ENCODE peak calls at places on chromosomes 6 and 20, in seven cellular contexts. C is WTC11, J is GM12878, M is HepG2, O is IMR-90, S is A549, V is K562. Z is an unnamed sample.

GRCh38 chr6:37622639-37623038 is 75.0 kb downstream of the MDGA1 start:
- DNase-seq in C (no peak), J (no peak), M (no peak), O (no peak), S (no peak), V (peak), Z (no peak)

GRCh38 chr6:62150048-62150663 is 135.9 kb downstream of the KHDRBS2 start:
- DNase-seq in C (no peak), J (no peak), M (peak), O (peak), S (peak), V (peak), Z (no peak)

GRCh38 chr20:63086421-63087235 is 79.9 kb upstream of the BHLHE23 start:
- DNase-seq in C (peak), J (no peak), M (no peak), O (no peak), S (no peak), V (no peak), Z (peak)

GRCh38 chr6:166419268-166419667 is 36.5 kb upstream of the MPC1 start:
- DNase-seq in C (no peak), J (peak), M (no peak), O (peak), S (no peak), V (no peak), Z (no peak)

GRCh38 chr6:31834704-31835375 is 7.3 kb downstream of the HSPA1B start:
- DNase-seq in C (peak), J (no peak), M (peak), O (no peak), S (peak), V (peak), Z (no peak)

GRCh38 chr20:62723768-62724420 is 15.3 kb downstream of the NTSR1 start:
- DNase-seq in C (no peak), J (no peak), M (no peak), O (no peak), S (no peak), V (no peak), Z (no peak)

GRCh38 chr6:142187209-142187608 is 40.1 kb downstream of the VTA1 start:
- DNase-seq in C (no peak), J (no peak), M (no peak), O (peak), S (peak), V (no peak), Z (no peak)

GRCh38 chr20:33372993-33373441 is 28.3 kb downstream of the CDK5RAP1 start:
- DNase-seq in C (no peak), J (no peak), M (peak), O (peak), S (no peak), V (no peak), Z (no peak)

GRCh38 chr6:52612336-52613096 is 35.7 kb upstream of the TRAM2 start:
- DNase-seq in C (no peak), J (no peak), M (no peak), O (peak), S (peak), V (no peak), Z (no peak)

GRCh38 chr20:59074456-59074855 is 31.9 kb upstream of the PRELID3B start:
- DNase-seq in C (no peak), J (no peak), M (no peak), O (peak), S (no peak), V (no peak), Z (no peak)

GRCh38 chr6:150652848-150653613 is 53.3 kb downstream of the PLEKHG1 start:
- DNase-seq in C (no peak), J (no peak), M (no peak), O (no peak), S (no peak), V (no peak), Z (no peak)

GRCh38 chr6:111105578-111105977 is 18.3 kb downstream of the SLC16A10 start:
- DNase-seq in C (no peak), J (no peak), M (peak), O (peak), S (peak), V (no peak), Z (no peak)

GRCh38 chr6:109393882-109394281 is 11.6 kb upstream of the CD164 start:
- DNase-seq in C (no peak), J (no peak), M (no peak), O (peak), S (no peak), V (no peak), Z (no peak)

GRCh38 chr20:22581437-22582385 is 2.7 kb downstream of the FOXA2 start:
- DNase-seq in C (peak), J (no peak), M (no peak), O (no peak), S (no peak), V (no peak), Z (peak)

GRCh38 chr6:37554480-37554819 is 54.8 kb upstream of the CCDC167 start:
- DNase-seq in C (no peak), J (no peak), M (no peak), O (peak), S (no peak), V (no peak), Z (no peak)

GRCh38 chr6:8215631-8216030 is 113.3 kb upstream of the EEF1E1 start:
- DNase-seq in C (no peak), J (no peak), M (no peak), O (peak), S (no peak), V (no peak), Z (no peak)

GRCh38 chr6:163427498-163428254 is 13.2 kb downstream of the QKI start:
- DNase-seq in C (no peak), J (no peak), M (peak), O (peak), S (peak), V (no peak), Z (no peak)

GRCh38 chr20:34771680-34772081 is 53.8 kb downstream of the NCOA6 start:
- DNase-seq in C (no peak), J (no peak), M (no peak), O (no peak), S (no peak), V (no peak), Z (no peak)

GRCh38 chr20:20064303-20064702 is 12.0 kb downstream of the CFAP61 start:
- DNase-seq in C (no peak), J (no peak), M (peak), O (no peak), S (no peak), V (no peak), Z (no peak)

GRCh38 chr6:163128324-163128723 is 286.2 kb upstream of the QKI start:
- DNase-seq in C (no peak), J (no peak), M (no peak), O (no peak), S (no peak), V (no peak), Z (no peak)

GRCh38 chr6:34084591-34085280 is 61.2 kb downstream of the GRM4 start:
- DNase-seq in C (no peak), J (no peak), M (no peak), O (no peak), S (no peak), V (no peak), Z (no peak)

GRCh38 chr20:3080939-3081388 is 3.6 kb downstream of the AVP start:
- DNase-seq in C (no peak), J (no peak), M (no peak), O (peak), S (peak), V (no peak), Z (no peak)
- TF ChIP-seq USF2 in C (no peak), J (no peak), M (no peak), O (no peak), S (no peak), V (no peak), Z (no peak)

GRCh38 chr6:44049163-44049988 is 77.9 kb downstream of the MRPL14 start:
- DNase-seq in C (no peak), J (no peak), M (no peak), O (peak), S (no peak), V (no peak), Z (no peak)
- TF ChIP-seq USF2 in C (no peak), J (no peak), M (no peak), O (no peak), S (no peak), V (no peak), Z (no peak)

DNA sequence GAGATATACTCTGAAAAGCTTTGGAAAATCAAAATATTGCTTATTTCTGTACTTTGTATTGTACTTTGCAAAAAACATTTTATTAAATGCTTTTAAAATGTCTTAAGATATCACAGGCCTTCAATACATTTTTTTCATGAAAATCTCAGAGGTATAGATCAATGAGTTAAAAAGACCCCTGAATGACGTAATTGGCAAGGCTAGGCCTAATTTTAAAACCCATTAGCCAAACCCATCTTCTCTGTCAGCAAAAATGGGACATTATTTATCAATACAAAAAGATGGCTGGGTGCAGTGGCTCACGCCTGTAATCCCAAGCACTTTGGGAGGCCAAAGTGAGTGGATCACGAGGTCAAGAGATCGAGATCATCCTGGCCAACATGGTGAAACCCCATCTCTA is 84.8 kb upstream of the PAK5 start:
- DNase-seq in C (no peak), J (no peak), M (no peak), O (no peak), S (no peak), V (no peak), Z (no peak)
- TF ChIP-seq USF2 in C (no peak), J (no peak), M (no peak), O (no peak), S (no peak), V (no peak), Z (no peak)

DNA sequence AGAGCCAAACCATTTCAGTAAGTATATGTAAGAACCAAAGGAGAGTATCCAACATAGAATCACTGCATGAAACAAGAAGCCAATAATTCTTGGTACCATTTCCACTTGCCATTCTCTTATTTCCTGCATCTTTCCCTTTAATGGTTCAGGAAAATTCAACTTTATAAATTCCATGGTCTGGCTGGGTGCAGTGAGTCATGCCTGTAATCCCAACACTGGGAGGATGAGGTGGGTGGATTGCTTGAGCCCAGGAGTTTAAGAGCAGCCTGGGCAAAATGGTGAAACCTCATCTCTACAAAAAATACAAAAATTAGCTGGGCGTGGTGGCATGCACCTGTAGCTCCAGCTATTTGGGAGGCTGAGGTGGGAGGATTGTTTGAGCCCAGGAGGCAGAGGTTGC is 21.2 kb downstream of the NHLRC1 start:
- DNase-seq in C (no peak), J (no peak), M (no peak), O (peak), S (no peak), V (no peak), Z (no peak)
- TF ChIP-seq USF2 in C (no peak), J (no peak), M (no peak), O (no peak), S (no peak), V (no peak), Z (no peak)

Z was measured in H1.